ENCODE peak calls at places on chromosome 18, in six cellular contexts. L, G, W, E, C and P are unnamed samples.

GRCh38 chr18:4224031-4224704 is 230.9 kb downstream of the DLGAP1 start:
- DNase-seq in L (no peak), G (no peak), W (no peak), E (no peak), C (no peak), P (no peak)

GRCh38 chr18:42107287-42108045 is 152.4 kb downstream of the PIK3C3 start:
- DNase-seq in L (no peak), G (no peak), W (no peak), E (no peak), C (no peak), P (no peak)

GRCh38 chr18:75107196-75107930 is 101.6 kb downstream of the PTGR3 start:
- DNase-seq in L (no peak), G (no peak), W (no peak), E (no peak), C (no peak), P (no peak)

GRCh38 chr18:12336887-12337286 is 28.8 kb downstream of the TUBB6 start:
- DNase-seq in L (no peak), G (no peak), W (no peak), E (no peak), C (no peak), P (no peak)

GRCh38 chr18:37720706-37721105 is 155.1 kb upstream of the CELF4 start:
- DNase-seq in L (no peak), G (no peak), W (no peak), E (no peak), C (no peak), P (no peak)

GRCh38 chr18:49021076-49021432 is 70.3 kb upstream of the SMAD7 start:
- DNase-seq in L (no peak), G (no peak), W (no peak), E (no peak), C (no peak), P (no peak)

GRCh38 chr18:37493352-37493935 is 72.2 kb downstream of the CELF4 start:
- DNase-seq in L (no peak), G (no peak), W (no peak), E (no peak), C (no peak), P (no peak)

GRCh38 chr18:46469186-46469915 is 187.7 kb downstream of the LOXHD1 start:
- DNase-seq in L (no peak), G (no peak), W (no peak), E (no peak), C (no peak), P (no peak)

GRCh38 chr18:57210101-57210661 is 63.3 kb downstream of the BOD1L2 start:
- DNase-seq in L (peak), G (peak), W (no peak), E (peak), C (no peak), P (no peak)

DNA sequence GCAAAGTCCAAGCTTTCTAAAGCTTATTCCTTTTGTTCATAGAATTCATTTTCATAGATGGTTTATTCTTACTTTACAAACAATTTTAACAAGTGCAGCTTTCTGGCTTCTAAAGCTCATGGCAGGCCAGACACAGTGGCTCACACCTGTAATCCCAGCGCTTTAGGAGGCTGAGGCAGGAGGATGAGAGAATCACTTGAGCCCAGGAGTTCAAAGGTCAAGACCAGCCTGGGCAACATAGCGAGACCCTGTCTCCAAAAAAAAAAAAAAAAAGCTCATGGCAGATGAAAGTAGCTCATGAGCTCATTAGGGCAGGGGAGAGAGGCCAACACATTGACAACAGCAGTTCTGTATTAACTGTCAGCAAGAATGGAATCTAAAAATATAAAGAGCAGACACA is 28.1 kb upstream of the NPC1 start:
- DNase-seq in L (no peak), G (no peak), W (no peak), E (no peak), C (no peak), P (no peak)
- TF ChIP-seq CTCF in L (no peak), G (no peak), W (no peak), E (no peak), C (no peak), P (no peak)

GRCh38 chr18:22368066-22368465 is 49.6 kb downstream of the CTAGE1 start:
- DNase-seq in L (no peak), G (no peak), W (no peak), E (no peak), C (no peak), P (no peak)

DNA sequence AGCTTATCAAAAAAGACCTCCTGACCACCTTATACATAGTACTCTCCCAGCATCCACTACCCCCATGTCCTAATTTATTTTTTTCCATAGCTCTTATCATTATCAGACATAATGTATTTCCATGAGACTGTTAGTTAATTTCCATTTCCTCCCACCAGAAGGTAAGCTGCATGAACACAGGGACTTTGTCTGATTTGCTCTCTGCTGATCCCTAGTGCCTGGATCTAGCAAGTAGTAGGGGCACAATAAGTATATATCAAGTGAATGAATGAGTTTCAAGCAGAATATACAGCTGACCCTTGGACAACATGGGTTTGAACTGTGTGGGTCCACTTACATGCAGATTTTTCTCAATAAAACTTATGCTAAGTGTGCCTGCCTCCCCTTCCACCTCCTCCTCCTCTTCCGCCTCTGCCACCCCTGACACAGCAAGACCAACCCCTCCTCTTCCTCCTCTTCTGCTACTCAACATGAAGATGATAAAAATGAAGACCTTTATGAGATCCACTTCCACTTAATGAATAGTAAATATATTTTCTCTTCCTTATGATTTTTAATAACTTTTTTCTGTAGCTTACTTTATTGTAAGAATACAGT is 53.8 kb downstream of the CTAGE1 start:
- DNase-seq in L (no peak), G (no peak), W (no peak), E (no peak), C (no peak), P (no peak)
- TF ChIP-seq CTCF in L (peak), G (no peak), W (peak), E (peak), C (no peak), P (no peak)

DNA sequence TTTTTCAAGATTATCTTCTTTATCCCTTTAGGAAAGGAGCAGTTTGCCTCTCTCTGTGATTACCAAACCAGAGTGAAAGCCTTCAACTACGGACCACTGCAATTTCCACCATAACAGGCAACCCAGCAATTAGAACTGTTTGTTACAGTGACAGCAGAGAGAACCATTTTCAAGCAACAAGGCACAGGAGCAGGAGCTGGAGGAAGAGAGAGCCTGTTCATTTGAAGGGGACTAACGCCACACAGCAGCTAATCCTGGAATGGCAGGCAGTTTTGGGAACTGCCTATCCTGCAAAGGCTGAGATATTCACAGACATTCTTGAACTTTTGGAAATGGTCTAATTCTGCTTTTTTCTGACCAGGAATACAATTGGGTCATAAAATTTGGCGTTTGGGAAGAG is 1541.9 kb upstream of the PIK3C3 start:
- DNase-seq in L (no peak), G (no peak), W (no peak), E (no peak), C (no peak), P (no peak)
- TF ChIP-seq CTCF in L (no peak), G (no peak), W (no peak), E (peak), C (no peak), P (no peak)

GRCh38 chr18:35938158-35938557 is 34.3 kb upstream of the RMP24 start:
- DNase-seq in L (no peak), G (no peak), W (no peak), E (no peak), C (no peak), P (no peak)

GRCh38 chr18:35938562-35938961 is 33.9 kb upstream of the RMP24 start:
- DNase-seq in L (no peak), G (no peak), W (no peak), E (no peak), C (no peak), P (no peak)

GRCh38 chr18:35936951-35937350 is 35.5 kb upstream of the RMP24 start:
- DNase-seq in L (no peak), G (no peak), W (no peak), E (no peak), C (no peak), P (no peak)

GRCh38 chr18:35941299-35941698 is 31.2 kb upstream of the RMP24 start:
- DNase-seq in L (no peak), G (no peak), W (no peak), E (no peak), C (no peak), P (no peak)

DNA sequence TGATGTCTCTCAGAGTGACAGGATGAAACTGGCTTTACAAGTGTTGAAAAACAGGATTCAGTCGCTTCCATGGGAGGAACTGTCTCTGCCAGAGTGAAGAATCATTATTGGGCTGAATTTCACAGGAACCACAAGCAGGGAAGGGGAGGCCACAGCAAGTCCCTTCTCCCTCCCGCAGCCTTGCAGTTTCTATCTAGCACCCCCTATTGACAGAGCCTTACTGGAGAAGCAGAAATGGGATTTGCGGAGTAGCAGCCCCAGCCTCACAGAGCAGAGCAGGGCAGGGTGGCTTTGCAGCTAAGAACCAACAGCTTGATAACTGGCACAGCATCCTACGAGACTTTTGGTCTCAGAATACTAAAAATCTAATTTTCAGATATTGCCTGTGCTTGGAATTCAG is 33.3 kb upstream of the RMP24 start:
- DNase-seq in L (no peak), G (no peak), W (no peak), E (no peak), C (no peak), P (no peak)
- TF ChIP-seq CTCF in L (peak), G (peak), W (no peak), E (peak), C (no peak), P (no peak)

GRCh38 chr18:63960891-63961290 is 9.0 kb upstream of the SERPINB8 start:
- DNase-seq in L (no peak), G (no peak), W (no peak), E (no peak), C (no peak), P (no peak)
- TF ChIP-seq CTCF in L (no peak), G (no peak), W (no peak), E (no peak), C (no peak), P (no peak)

GRCh38 chr18:58222439-58223125 is 178.6 kb downstream of the NEDD4L start:
- DNase-seq in L (no peak), G (no peak), W (no peak), E (no peak), C (no peak), P (no peak)

GRCh38 chr18:58226476-58226875 is 182.4 kb downstream of the NEDD4L start:
- DNase-seq in L (no peak), G (no peak), W (no peak), E (no peak), C (no peak), P (no peak)

GRCh38 chr18:58223717-58224424 is 179.8 kb downstream of the NEDD4L start:
- DNase-seq in L (no peak), G (no peak), W (no peak), E (no peak), C (no peak), P (no peak)

GRCh38 chr18:58225101-58225500 is 181.1 kb downstream of the NEDD4L start:
- DNase-seq in L (no peak), G (peak), W (no peak), E (no peak), C (peak), P (no peak)

DNA sequence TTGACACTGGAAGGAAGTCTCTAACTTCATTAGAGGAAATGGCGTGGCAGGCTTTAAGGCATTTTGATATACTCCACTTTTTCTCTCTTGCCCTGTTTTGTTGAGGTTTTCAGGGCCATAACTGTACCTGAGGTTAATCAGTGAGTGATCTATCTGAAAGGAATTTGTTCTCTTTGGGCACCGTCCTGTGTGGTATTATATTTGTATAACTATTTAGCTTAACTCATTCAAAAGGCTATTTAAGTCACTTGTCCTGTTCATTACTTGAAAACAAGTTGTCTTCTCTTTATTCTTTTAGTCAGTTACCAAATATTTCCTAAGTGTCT is 180.4 kb downstream of the NEDD4L start:
- DNase-seq in L (no peak), G (no peak), W (no peak), E (no peak), C (no peak), P (no peak)
- TF ChIP-seq CTCF in L (no peak), G (no peak), W (no peak), E (no peak), C (no peak), P (no peak)

GRCh38 chr18:59057969-59058368 is 81.7 kb upstream of the SEC11C start:
- DNase-seq in L (no peak), G (no peak), W (no peak), E (no peak), C (no peak), P (no peak)

GRCh38 chr18:59055345-59056032 is 84.2 kb upstream of the SEC11C start:
- DNase-seq in L (no peak), G (no peak), W (no peak), E (no peak), C (no peak), P (no peak)

GRCh38 chr18:59056706-59057492 is 82.8 kb upstream of the SEC11C start:
- DNase-seq in L (peak), G (peak), W (no peak), E (peak), C (peak), P (peak)

GRCh38 chr18:59059140-59059539 is 80.5 kb upstream of the SEC11C start:
- DNase-seq in L (no peak), G (no peak), W (no peak), E (no peak), C (no peak), P (no peak)

GRCh38 chr18:59057493-59057795 is 82.2 kb upstream of the SEC11C start:
- DNase-seq in L (no peak), G (no peak), W (no peak), E (no peak), C (no peak), P (no peak)
- TF ChIP-seq CTCF in L (no peak), G (no peak), W (no peak), E (peak), C (no peak), P (no peak)

GRCh38 chr18:34723143-34723542 is 13.0 kb downstream of the DTNA start:
- DNase-seq in L (no peak), G (no peak), W (no peak), E (no peak), C (no peak), P (no peak)

GRCh38 chr18:34718610-34719009 is 8.5 kb downstream of the DTNA start:
- DNase-seq in L (no peak), G (no peak), W (no peak), E (no peak), C (no peak), P (no peak)

GRCh38 chr18:34720220-34720619 is 10.1 kb downstream of the DTNA start:
- DNase-seq in L (no peak), G (no peak), W (no peak), E (no peak), C (no peak), P (no peak)
- TF ChIP-seq CTCF in L (no peak), G (no peak), W (no peak), E (no peak), C (no peak), P (no peak)

DNA sequence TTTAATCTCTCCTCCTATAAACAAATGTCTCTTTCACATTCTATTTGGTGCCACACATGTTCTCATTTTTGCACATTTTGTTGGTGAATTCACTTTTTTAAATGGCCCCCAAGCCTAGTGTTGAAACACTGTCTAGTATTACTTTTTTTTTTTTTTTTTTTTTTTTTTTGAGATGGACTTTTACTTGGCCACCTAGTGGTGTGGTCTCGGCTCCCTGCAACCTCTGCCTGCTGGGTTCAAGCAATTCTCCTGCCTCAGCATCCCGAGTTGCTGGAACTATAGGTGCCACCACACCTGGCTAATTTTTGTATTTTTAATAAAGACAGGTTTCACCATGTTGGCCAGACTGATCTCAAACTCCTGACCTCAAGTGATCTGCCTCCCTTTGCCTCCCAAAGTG is 273.8 kb upstream of the SLC14A2 start:
- DNase-seq in L (no peak), G (no peak), W (no peak), E (no peak), C (no peak), P (no peak)
- TF ChIP-seq CTCF in L (no peak), G (no peak), W (no peak), E (no peak), C (no peak), P (no peak)